ENCODE peak calls at places on chromosomes 2 and 18, in eight cellular contexts. B is DMS153; K is breast epithelium; N is stimulated activated CD4-positive, alpha-beta T cell treated with anti-CD3 and anti-CD28 coated beads, Interleukin-4, amount 100 ng/mL, for 24 hours; E is HTR-8/SVneo; M is midbrain; Q is frontal cortex; P is KG1. V is an unnamed sample.

GRCh38 chr2:23628926-23629325 is 243.9 kb downstream of the KLHL29 start:
- DNase-seq in B (no peak), P (no peak), Q (no peak), K (no peak), E (no peak), M (no peak), N (no peak), V (no peak)

GRCh38 chr2:16287831-16288230 is 347.5 kb downstream of the MYCN start:
- DNase-seq in M (no peak), K (no peak), P (no peak), B (no peak), E (no peak), N (no peak), Q (no peak), V (no peak)

GRCh38 chr2:28618221-28619141 is 122.6 kb downstream of the PLB1 start:
- DNase-seq in Q (no peak), E (no peak), N (no peak), B (no peak), P (no peak), M (no peak), K (no peak), V (no peak)

GRCh38 chr18:79588131-79588635 is 91.4 kb upstream of the CTDP1 start:
- DNase-seq in Q (no peak), K (no peak), P (no peak), M (no peak), B (no peak), E (no peak), N (no peak), V (no peak)

GRCh38 chr18:55559735-55560134 is 28.3 kb downstream of the TCF4 start:
- DNase-seq in K (no peak), E (no peak), M (no peak), N (no peak), Q (no peak), P (no peak), B (no peak), V (no peak)

GRCh38 chr2:239252433-239253200 is 148.2 kb downstream of the HDAC4 start:
- DNase-seq in N (no peak), M (no peak), K (no peak), B (no peak), P (no peak), Q (no peak), E (no peak), V (no peak)

GRCh38 chr2:50346104-50346503 is 685.8 kb downstream of the NRXN1 start:
- DNase-seq in P (no peak), K (no peak), N (no peak), Q (no peak), M (no peak), E (no peak), B (no peak), V (no peak)

GRCh38 chr18:59910967-59911366 is 11.2 kb downstream of the PMAIP1 start:
- DNase-seq in B (no peak), M (no peak), N (no peak), K (no peak), E (no peak), P (no peak), Q (no peak), V (no peak)

GRCh38 chr18:79740741-79741700 is 56.7 kb upstream of the KCNG2 start:
- DNase-seq in B (no peak), K (no peak), P (no peak), M (no peak), E (no peak), N (no peak), Q (no peak), V (no peak)

GRCh38 chr2:75541430-75541829 is 19.3 kb downstream of the EVA1A start:
- DNase-seq in E (no peak), B (no peak), P (no peak), K (no peak), M (no peak), N (no peak), Q (no peak), V (no peak)

GRCh38 chr2:111940333-111940902 is 42.0 kb downstream of the MERTK start:
- DNase-seq in B (no peak), Q (no peak), K (no peak), P (no peak), M (no peak), E (no peak), N (no peak), V (no peak)

GRCh38 chr2:178980815-178981214 is 69.1 kb downstream of the CCDC141 start:
- DNase-seq in Q (no peak), B (no peak), E (no peak), M (no peak), P (no peak), K (no peak), N (no peak), V (no peak)

GRCh38 chr2:216497808-216498366 is 757 bp upstream of the RPL37A start:
- DNase-seq in K (no peak), B (no peak), Q (no peak), N (no peak), E (no peak), M (no peak), P (no peak), V (no peak)

V was measured in T-helper 2 cell treated with Interferon-gamma antibody and Interleukin-4, amounts not matched to agents 5 μg/mL and 100 μg/mL, for 36 hours.